ENCODE peak calls at places on chromosome 17, in four cellular contexts. One of them, this sample, is unnamed.

GRCh38 chr17:37373530-37374159 is 2.1 kb upstream of the C17orf78 start:
- DNase-seq in ovary: peak; percentile 56
- DNase-seq in tibial nerve: peak; percentile 34
- DNase-seq in transverse colon: peak; percentile 75
- DNase-seq in this sample: no peak

GRCh38 chr17:41492771-41493170 is 3.1 kb upstream of the KRT36 start:
- DNase-seq in ovary: peak; percentile 72
- DNase-seq in tibial nerve: no peak
- DNase-seq in transverse colon: peak; percentile 32
- DNase-seq in this sample: no peak

GRCh38 chr17:46817151-46817900 is 1.2 kb downstream of the WNT3 start:
- DNase-seq in transverse colon: no peak
- DNase-seq in tibial nerve: no peak
- DNase-seq in ovary: no peak
- DNase-seq in this sample: no peak

GRCh38 chr17:32485261-32485955 is 1.4 kb upstream of the CDK5R1 start:
- DNase-seq in transverse colon: no peak
- DNase-seq in ovary: no peak
- DNase-seq in tibial nerve: no peak
- DNase-seq in this sample: no peak

GRCh38 chr17:50608700-50609375 is 25.8 kb upstream of the ABCC3 start:
- DNase-seq in ovary: no peak
- DNase-seq in tibial nerve: no peak
- DNase-seq in transverse colon: no peak
- DNase-seq in this sample: no peak

GRCh38 chr17:35865412-35866355 is 3.0 kb downstream of the HEATR9 start:
- DNase-seq in ovary: no peak
- DNase-seq in transverse colon: no peak
- DNase-seq in tibial nerve: no peak
- DNase-seq in this sample: no peak

GRCh38 chr17:72948115-72948514 is 144.4 kb downstream of the SLC39A11 start:
- DNase-seq in tibial nerve: no peak
- DNase-seq in ovary: no peak
- DNase-seq in transverse colon: no peak
- DNase-seq in this sample: no peak

GRCh38 chr17:16122697-16123434 is 92.5 kb downstream of the NCOR1 start:
- DNase-seq in transverse colon: no peak
- DNase-seq in ovary: no peak
- DNase-seq in tibial nerve: no peak
- DNase-seq in this sample: no peak

GRCh38 chr17:39701012-39701783 is 1.3 kb downstream of the ERBB2 start:
- DNase-seq in ovary: no peak
- DNase-seq in tibial nerve: no peak
- DNase-seq in transverse colon: peak; percentile 88
- DNase-seq in this sample: no peak

GRCh38 chr17:61591018-61591417 is at the start of gene NACA2:
- DNase-seq in tibial nerve: no peak
- DNase-seq in ovary: no peak
- DNase-seq in transverse colon: no peak
- DNase-seq in this sample: no peak

GRCh38 chr17:8643855-8644506 is 13.5 kb upstream of the MYH10 start:
- DNase-seq in tibial nerve: no peak
- DNase-seq in ovary: no peak
- DNase-seq in transverse colon: no peak
- DNase-seq in this sample: no peak

GRCh38 chr17:81499601-81499970 is 13.0 kb downstream of the ACTG1 start:
- DNase-seq in transverse colon: no peak
- DNase-seq in ovary: no peak
- DNase-seq in tibial nerve: no peak
- DNase-seq in this sample: no peak

GRCh38 chr17:4248504-4249277 is 15.1 kb downstream of the ANKFY1 start:
- DNase-seq in transverse colon: no peak
- DNase-seq in tibial nerve: no peak
- DNase-seq in ovary: no peak
- DNase-seq in this sample: no peak

DNA sequence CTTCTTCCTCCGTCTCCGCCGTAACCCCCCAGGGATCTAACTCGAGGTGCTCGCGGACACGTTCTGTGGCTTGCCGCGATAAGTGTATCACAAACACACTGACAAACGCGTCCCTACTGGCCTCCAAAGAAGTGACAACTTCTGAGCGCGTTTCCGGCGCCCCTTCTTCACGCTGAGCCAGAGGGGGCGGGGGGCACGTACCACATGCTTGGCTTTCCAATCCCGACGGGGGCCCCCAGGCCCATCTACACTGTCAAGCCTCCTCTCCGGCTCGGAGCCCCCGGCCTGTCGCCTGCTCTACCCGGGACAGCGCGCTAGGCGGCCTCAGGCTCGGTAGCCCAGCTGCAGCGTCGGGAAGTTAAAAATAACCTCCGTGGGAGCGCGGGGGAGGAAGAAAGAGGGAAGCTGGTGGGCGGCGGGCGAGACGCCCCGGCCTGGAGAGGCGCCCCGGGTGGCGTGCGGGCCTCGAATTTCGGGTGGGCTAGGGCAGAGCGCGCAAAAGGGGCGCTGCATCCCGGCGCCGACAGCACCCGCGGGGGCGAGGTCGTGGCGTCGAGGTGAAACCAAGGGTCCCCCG is 676 bp upstream of the SPHK1 start:
- DNase-seq in ovary: peak; percentile 63
- DNase-seq in tibial nerve: peak; percentile 20
- DNase-seq in transverse colon: peak; percentile 47
- DNase-seq in this sample: no peak
- TF ChIP-seq EP300 in ovary: no peak
- TF ChIP-seq EP300 in tibial nerve: no peak
- TF ChIP-seq EP300 in transverse colon: no peak
- TF ChIP-seq EP300 in this sample: no peak

GRCh38 chr17:65436871-65437270 is 124.6 kb downstream of the AXIN2 start:
- DNase-seq in ovary: no peak
- DNase-seq in tibial nerve: no peak
- DNase-seq in transverse colon: no peak
- DNase-seq in this sample: no peak

GRCh38 chr17:65433157-65433556 is 128.3 kb downstream of the AXIN2 start:
- DNase-seq in tibial nerve: no peak
- DNase-seq in ovary: no peak
- DNase-seq in transverse colon: no peak
- DNase-seq in this sample: no peak

GRCh38 chr17:65434878-65435277 is 126.6 kb downstream of the AXIN2 start:
- DNase-seq in tibial nerve: no peak
- DNase-seq in ovary: no peak
- DNase-seq in transverse colon: no peak
- DNase-seq in this sample: no peak

GRCh38 chr17:65433592-65433991 is 127.9 kb downstream of the AXIN2 start:
- DNase-seq in tibial nerve: no peak
- DNase-seq in ovary: no peak
- DNase-seq in transverse colon: no peak
- DNase-seq in this sample: no peak

DNA sequence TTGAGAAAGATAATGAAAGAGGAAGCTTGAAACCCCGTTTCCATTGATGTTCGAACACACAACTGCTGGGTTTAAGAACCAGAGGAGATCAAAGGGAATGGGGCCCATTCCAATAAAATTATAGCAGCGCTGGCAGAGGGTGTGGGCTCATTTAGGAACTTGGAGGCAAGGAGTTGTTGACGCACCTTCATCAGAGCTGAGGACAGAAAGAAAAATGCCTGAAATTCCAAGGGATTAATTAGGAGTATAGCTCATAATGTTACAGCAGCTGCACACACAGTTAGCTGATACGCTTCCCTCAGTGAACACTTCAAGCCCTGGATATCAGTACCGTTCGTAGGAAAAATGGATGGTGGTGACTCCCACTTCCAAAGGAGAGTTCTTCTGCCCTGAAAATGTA is 127.2 kb downstream of the AXIN2 start:
- DNase-seq in transverse colon: no peak
- DNase-seq in ovary: no peak
- DNase-seq in tibial nerve: no peak
- DNase-seq in this sample: no peak
- TF ChIP-seq EP300 in transverse colon: no peak
- TF ChIP-seq EP300 in ovary: no peak
- TF ChIP-seq EP300 in tibial nerve: no peak
- TF ChIP-seq EP300 in this sample: no peak

GRCh38 chr17:79888009-79888540 is 48.8 kb upstream of the CBX4 start:
- DNase-seq in ovary: peak; percentile 20
- DNase-seq in tibial nerve: no peak
- DNase-seq in transverse colon: no peak
- DNase-seq in this sample: no peak
- TF ChIP-seq EP300 in ovary: no peak
- TF ChIP-seq EP300 in tibial nerve: no peak
- TF ChIP-seq EP300 in transverse colon: no peak
- TF ChIP-seq EP300 in this sample: no peak

GRCh38 chr17:21525464-21526130 is 149.4 kb downstream of the KCNJ12 start:
- DNase-seq in transverse colon: no peak
- DNase-seq in tibial nerve: no peak
- DNase-seq in ovary: no peak
- DNase-seq in this sample: no peak

GRCh38 chr17:21528031-21528684 is 152.0 kb downstream of the KCNJ12 start:
- DNase-seq in ovary: no peak
- DNase-seq in transverse colon: no peak
- DNase-seq in tibial nerve: no peak
- DNase-seq in this sample: no peak

GRCh38 chr17:21522755-21523154 is 146.6 kb downstream of the KCNJ12 start:
- DNase-seq in ovary: no peak
- DNase-seq in tibial nerve: no peak
- DNase-seq in transverse colon: no peak
- DNase-seq in this sample: no peak

GRCh38 chr17:21523482-21524210 is 147.5 kb downstream of the KCNJ12 start:
- DNase-seq in tibial nerve: no peak
- DNase-seq in ovary: no peak
- DNase-seq in transverse colon: no peak
- DNase-seq in this sample: no peak

GRCh38 chr17:21524211-21524591 is 148.0 kb downstream of the KCNJ12 start:
- DNase-seq in tibial nerve: no peak
- DNase-seq in ovary: no peak
- DNase-seq in transverse colon: no peak
- DNase-seq in this sample: no peak
- TF ChIP-seq EP300 in tibial nerve: no peak
- TF ChIP-seq EP300 in ovary: no peak
- TF ChIP-seq EP300 in transverse colon: no peak
- TF ChIP-seq EP300 in this sample: no peak

GRCh38 chr17:78214016-78214705 is at the start of gene BIRC5:
- DNase-seq in tibial nerve: peak; percentile 80
- DNase-seq in ovary: peak; percentile 93
- DNase-seq in transverse colon: peak; percentile 92
- DNase-seq in this sample: peak; percentile 91
- TF ChIP-seq EP300 in tibial nerve: peak; percentile 87
- TF ChIP-seq EP300 in ovary: no peak
- TF ChIP-seq EP300 in transverse colon: no peak
- TF ChIP-seq EP300 in this sample: no peak

GRCh38 chr17:45320931-45321461 is 4.2 kb upstream of the MAP3K14 start:
- DNase-seq in ovary: no peak
- DNase-seq in transverse colon: no peak
- DNase-seq in tibial nerve: no peak
- DNase-seq in this sample: no peak
- TF ChIP-seq EP300 in ovary: no peak
- TF ChIP-seq EP300 in transverse colon: no peak
- TF ChIP-seq EP300 in tibial nerve: peak; percentile 45
- TF ChIP-seq EP300 in this sample: no peak

GRCh38 chr17:1379930-1380313 is 20.1 kb downstream of the YWHAE start:
- DNase-seq in transverse colon: no peak
- DNase-seq in tibial nerve: no peak
- DNase-seq in ovary: no peak
- DNase-seq in this sample: no peak

GRCh38 chr17:1386265-1386664 is 13.8 kb downstream of the YWHAE start:
- DNase-seq in transverse colon: no peak
- DNase-seq in ovary: no peak
- DNase-seq in tibial nerve: no peak
- DNase-seq in this sample: no peak

GRCh38 chr17:1379208-1379929 is 20.7 kb downstream of the YWHAE start:
- DNase-seq in tibial nerve: no peak
- DNase-seq in transverse colon: no peak
- DNase-seq in ovary: no peak
- DNase-seq in this sample: no peak

GRCh38 chr17:1390422-1391367 is 9.3 kb downstream of the YWHAE start:
- DNase-seq in transverse colon: no peak
- DNase-seq in ovary: no peak
- DNase-seq in tibial nerve: no peak
- DNase-seq in this sample: no peak

GRCh38 chr17:1384881-1385280 is 15.1 kb downstream of the YWHAE start:
- DNase-seq in transverse colon: no peak
- DNase-seq in ovary: no peak
- DNase-seq in tibial nerve: no peak
- DNase-seq in this sample: no peak
- TF ChIP-seq EP300 in transverse colon: no peak
- TF ChIP-seq EP300 in ovary: no peak
- TF ChIP-seq EP300 in tibial nerve: no peak
- TF ChIP-seq EP300 in this sample: no peak

GRCh38 chr17:57107498-57108101 is 22.6 kb downstream of the AKAP1 start:
- DNase-seq in transverse colon: peak; percentile 76
- DNase-seq in ovary: no peak
- DNase-seq in tibial nerve: no peak
- DNase-seq in this sample: no peak
- TF ChIP-seq EP300 in transverse colon: peak; percentile 17
- TF ChIP-seq EP300 in ovary: no peak
- TF ChIP-seq EP300 in tibial nerve: no peak
- TF ChIP-seq EP300 in this sample: no peak

GRCh38 chr17:7352559-7352889 is 562 bp downstream of the KCTD11 start:
- DNase-seq in ovary: no peak
- DNase-seq in transverse colon: no peak
- DNase-seq in tibial nerve: no peak
- DNase-seq in this sample: no peak

GRCh38 chr17:7355053-7355452 is at the start of gene TMEM95:
- DNase-seq in transverse colon: peak; percentile 13
- DNase-seq in ovary: peak; percentile 62
- DNase-seq in tibial nerve: peak; percentile 47
- DNase-seq in this sample: peak; percentile 78

GRCh38 chr17:7352910-7353635 is 1.1 kb downstream of the KCTD11 start:
- DNase-seq in tibial nerve: no peak
- DNase-seq in transverse colon: peak; percentile 11
- DNase-seq in ovary: peak; percentile 57
- DNase-seq in this sample: no peak

GRCh38 chr17:7354262-7354781 is 634 bp upstream of the TMEM95 start:
- DNase-seq in transverse colon: peak; percentile 22
- DNase-seq in tibial nerve: no peak
- DNase-seq in ovary: no peak
- DNase-seq in this sample: no peak

GRCh38 chr17:7351665-7352558 is at the start of gene KCTD11:
- DNase-seq in tibial nerve: peak; percentile 88
- DNase-seq in ovary: peak; percentile 94
- DNase-seq in transverse colon: peak; percentile 95
- DNase-seq in this sample: peak; percentile 95
- TF ChIP-seq EP300 in tibial nerve: peak; percentile 76
- TF ChIP-seq EP300 in ovary: no peak
- TF ChIP-seq EP300 in transverse colon: no peak
- TF ChIP-seq EP300 in this sample: peak; percentile 23

GRCh38 chr17:63995626-63996025 is 2.5 kb upstream of the PRR29 start:
- DNase-seq in tibial nerve: no peak
- DNase-seq in transverse colon: no peak
- DNase-seq in ovary: no peak
- DNase-seq in this sample: peak; percentile 18
- TF ChIP-seq EP300 in tibial nerve: no peak
- TF ChIP-seq EP300 in transverse colon: no peak
- TF ChIP-seq EP300 in ovary: no peak
- TF ChIP-seq EP300 in this sample: no peak